ENCODE peak calls at places on chromosomes 3 and 15, in nine cellular contexts. One of them, this sample, is unnamed.

GRCh38 chr3:104629038-104629437 is 737.7 kb upstream of the ALCAM start:
- DNase-seq in A549: no peak
- DNase-seq in GM12878: no peak
- DNase-seq in SK-N-SH: no peak
- DNase-seq in HCT116: peak; percentile 23
- DNase-seq in endothelial cell of umbilical vein: peak; percentile 64
- DNase-seq in K562: no peak
- DNase-seq in HepG2: no peak
- DNase-seq in H1: no peak
- DNase-seq in this sample: no peak

GRCh38 chr3:144557515-144557914 is 585.9 kb downstream of the DIPK2A start:
- DNase-seq in HepG2: no peak
- DNase-seq in endothelial cell of umbilical vein: no peak
- DNase-seq in GM12878: no peak
- DNase-seq in HCT116: no peak
- DNase-seq in K562: no peak
- DNase-seq in SK-N-SH: no peak
- DNase-seq in H1: no peak
- DNase-seq in A549: no peak
- DNase-seq in this sample: no peak

GRCh38 chr3:33937628-33938027 is 139.2 kb downstream of the PDCD6IP start:
- DNase-seq in H1: no peak
- DNase-seq in HepG2: no peak
- DNase-seq in GM12878: no peak
- DNase-seq in HCT116: no peak
- DNase-seq in K562: no peak
- DNase-seq in A549: no peak
- DNase-seq in endothelial cell of umbilical vein: no peak
- DNase-seq in SK-N-SH: no peak
- DNase-seq in this sample: no peak

GRCh38 chr15:95596487-95596886 is 734.0 kb upstream of the NR2F2 start:
- DNase-seq in K562: no peak
- DNase-seq in HepG2: no peak
- DNase-seq in endothelial cell of umbilical vein: no peak
- DNase-seq in A549: no peak
- DNase-seq in SK-N-SH: no peak
- DNase-seq in H1: peak; percentile 48
- DNase-seq in HCT116: no peak
- DNase-seq in GM12878: no peak
- DNase-seq in this sample: no peak

GRCh38 chr15:71103102-71103676 is 12.1 kb upstream of the THSD4 start:
- DNase-seq in HCT116: peak; percentile 50
- DNase-seq in endothelial cell of umbilical vein: peak; percentile 38
- DNase-seq in GM12878: peak; percentile 26
- DNase-seq in SK-N-SH: no peak
- DNase-seq in K562: no peak
- DNase-seq in H1: peak; percentile 34
- DNase-seq in A549: peak; percentile 61
- DNase-seq in HepG2: peak; percentile 15
- DNase-seq in this sample: peak; percentile 22

GRCh38 chr3:101518421-101518871 is 5.4 kb upstream of the SENP7 start:
- DNase-seq in K562: no peak
- DNase-seq in endothelial cell of umbilical vein: peak; percentile 30
- DNase-seq in SK-N-SH: no peak
- DNase-seq in H1: no peak
- DNase-seq in HCT116: no peak
- DNase-seq in HepG2: peak; percentile 29
- DNase-seq in A549: peak; percentile 26
- DNase-seq in GM12878: peak; percentile 92
- DNase-seq in this sample: no peak

GRCh38 chr3:15601046-15601398 is 347 bp downstream of the HACL1 start:
- DNase-seq in GM12878: no peak
- DNase-seq in K562: peak; percentile 15
- DNase-seq in HCT116: no peak
- DNase-seq in H1: no peak
- DNase-seq in endothelial cell of umbilical vein: no peak
- DNase-seq in A549: no peak
- DNase-seq in SK-N-SH: no peak
- DNase-seq in HepG2: no peak
- DNase-seq in this sample: no peak

GRCh38 chr15:100703032-100703578 is 100.7 kb downstream of the ASB7 start:
- DNase-seq in endothelial cell of umbilical vein: peak; percentile 93
- DNase-seq in GM12878: peak; percentile 84
- DNase-seq in SK-N-SH: no peak
- DNase-seq in A549: peak; percentile 41
- DNase-seq in HCT116: no peak
- DNase-seq in HepG2: no peak
- DNase-seq in K562: peak; percentile 73
- DNase-seq in H1: no peak
- DNase-seq in this sample: no peak

GRCh38 chr15:58467121-58467721 is 35.4 kb downstream of the LIPC start:
- DNase-seq in HepG2: peak; percentile 83
- DNase-seq in H1: no peak
- DNase-seq in SK-N-SH: no peak
- DNase-seq in endothelial cell of umbilical vein: no peak
- DNase-seq in GM12878: no peak
- DNase-seq in HCT116: peak; percentile 75
- DNase-seq in K562: no peak
- DNase-seq in A549: no peak
- DNase-seq in this sample: no peak

GRCh38 chr3:186213946-186214345 is 105.1 kb upstream of the ETV5 start:
- DNase-seq in GM12878: no peak
- DNase-seq in HepG2: no peak
- DNase-seq in SK-N-SH: no peak
- DNase-seq in K562: no peak
- DNase-seq in H1: no peak
- DNase-seq in HCT116: no peak
- DNase-seq in endothelial cell of umbilical vein: no peak
- DNase-seq in A549: no peak
- DNase-seq in this sample: no peak

GRCh38 chr15:71118345-71118744 is 3.1 kb downstream of the THSD4 start:
- DNase-seq in K562: no peak
- DNase-seq in SK-N-SH: no peak
- DNase-seq in HepG2: no peak
- DNase-seq in GM12878: no peak
- DNase-seq in endothelial cell of umbilical vein: no peak
- DNase-seq in A549: no peak
- DNase-seq in HCT116: no peak
- DNase-seq in H1: no peak
- DNase-seq in this sample: no peak

GRCh38 chr15:49620174-49620573 is 444 bp downstream of the FAM227B start:
- DNase-seq in HCT116: no peak
- DNase-seq in H1: no peak
- DNase-seq in K562: no peak
- DNase-seq in GM12878: no peak
- DNase-seq in SK-N-SH: no peak
- DNase-seq in endothelial cell of umbilical vein: peak; percentile 56
- DNase-seq in A549: peak; percentile 7
- DNase-seq in HepG2: no peak
- DNase-seq in this sample: peak; percentile 64

GRCh38 chr15:36844453-36845094 is 255.8 kb downstream of the MEIS2 start:
- DNase-seq in A549: peak; percentile 5
- DNase-seq in GM12878: no peak
- DNase-seq in HepG2: peak; percentile 13
- DNase-seq in HCT116: no peak
- DNase-seq in K562: no peak
- DNase-seq in H1: no peak
- DNase-seq in endothelial cell of umbilical vein: peak; percentile 3
- DNase-seq in SK-N-SH: no peak
- DNase-seq in this sample: no peak

GRCh38 chr3:129228891-129229585 is 20.4 kb upstream of the COPG1 start:
- DNase-seq in GM12878: no peak
- DNase-seq in SK-N-SH: peak; percentile 42
- DNase-seq in A549: peak; percentile 60
- DNase-seq in HepG2: peak; percentile 77
- DNase-seq in K562: peak; percentile 38
- DNase-seq in HCT116: no peak
- DNase-seq in H1: peak; percentile 62
- DNase-seq in endothelial cell of umbilical vein: peak; percentile 53
- DNase-seq in this sample: peak; percentile 26

GRCh38 chr3:11536936-11537612 is 106.6 kb downstream of the VGLL4 start:
- DNase-seq in K562: no peak
- DNase-seq in HCT116: no peak
- DNase-seq in HepG2: no peak
- DNase-seq in GM12878: no peak
- DNase-seq in A549: no peak
- DNase-seq in H1: no peak
- DNase-seq in endothelial cell of umbilical vein: no peak
- DNase-seq in SK-N-SH: no peak
- DNase-seq in this sample: no peak

GRCh38 chr15:47661661-47662180 is 55.6 kb upstream of the SEMA6D start:
- DNase-seq in H1: no peak
- DNase-seq in HepG2: no peak
- DNase-seq in HCT116: no peak
- DNase-seq in SK-N-SH: no peak
- DNase-seq in endothelial cell of umbilical vein: no peak
- DNase-seq in K562: no peak
- DNase-seq in GM12878: no peak
- DNase-seq in A549: no peak
- DNase-seq in this sample: no peak

GRCh38 chr3:187464682-187465081 is 96.5 kb downstream of the RTP4 start:
- DNase-seq in HepG2: no peak
- DNase-seq in A549: no peak
- DNase-seq in GM12878: no peak
- DNase-seq in H1: no peak
- DNase-seq in endothelial cell of umbilical vein: no peak
- DNase-seq in K562: no peak
- DNase-seq in HCT116: no peak
- DNase-seq in SK-N-SH: no peak
- DNase-seq in this sample: no peak

GRCh38 chr3:171379281-171379680 is 80.9 kb downstream of the TNIK start:
- DNase-seq in GM12878: no peak
- DNase-seq in K562: no peak
- DNase-seq in SK-N-SH: no peak
- DNase-seq in A549: no peak
- DNase-seq in HepG2: no peak
- DNase-seq in HCT116: no peak
- DNase-seq in endothelial cell of umbilical vein: no peak
- DNase-seq in H1: no peak
- DNase-seq in this sample: no peak
- TF ChIP-seq MAX in GM12878: no peak
- TF ChIP-seq MAX in K562: no peak
- TF ChIP-seq MAX in SK-N-SH: no peak
- TF ChIP-seq MAX in A549: no peak
- TF ChIP-seq MAX in HepG2: no peak
- TF ChIP-seq MAX in HCT116: no peak
- TF ChIP-seq MAX in endothelial cell of umbilical vein: no peak
- TF ChIP-seq MAX in H1: no peak
- TF ChIP-seq MAX in this sample: no peak

GRCh38 chr3:156149781-156150375 is 29.5 kb downstream of the KCNAB1 start:
- DNase-seq in HepG2: no peak
- DNase-seq in K562: no peak
- DNase-seq in GM12878: no peak
- DNase-seq in SK-N-SH: no peak
- DNase-seq in endothelial cell of umbilical vein: no peak
- DNase-seq in A549: no peak
- DNase-seq in HCT116: no peak
- DNase-seq in H1: no peak
- DNase-seq in this sample: no peak

GRCh38 chr3:156148345-156148945 is 28.1 kb downstream of the KCNAB1 start:
- DNase-seq in HepG2: no peak
- DNase-seq in GM12878: no peak
- DNase-seq in SK-N-SH: no peak
- DNase-seq in HCT116: no peak
- DNase-seq in H1: no peak
- DNase-seq in A549: no peak
- DNase-seq in K562: no peak
- DNase-seq in endothelial cell of umbilical vein: no peak
- DNase-seq in this sample: no peak

GRCh38 chr3:156151824-156152428 is 31.5 kb downstream of the KCNAB1 start:
- DNase-seq in HepG2: peak; percentile 35
- DNase-seq in HCT116: peak; percentile 60
- DNase-seq in GM12878: no peak
- DNase-seq in H1: peak; percentile 83
- DNase-seq in endothelial cell of umbilical vein: peak; percentile 75
- DNase-seq in SK-N-SH: peak; percentile 68
- DNase-seq in A549: peak; percentile 74
- DNase-seq in K562: peak; percentile 47
- DNase-seq in this sample: peak; percentile 69

GRCh38 chr3:156150434-156151066 is 30.2 kb downstream of the KCNAB1 start:
- DNase-seq in GM12878: no peak
- DNase-seq in K562: peak; percentile 43
- DNase-seq in A549: peak; percentile 55
- DNase-seq in HepG2: peak; percentile 26
- DNase-seq in endothelial cell of umbilical vein: peak; percentile 75
- DNase-seq in HCT116: peak; percentile 41
- DNase-seq in SK-N-SH: peak; percentile 40
- DNase-seq in H1: peak; percentile 55
- DNase-seq in this sample: peak; percentile 57

GRCh38 chr3:156148946-156149348 is 28.6 kb downstream of the KCNAB1 start:
- DNase-seq in GM12878: no peak
- DNase-seq in H1: no peak
- DNase-seq in A549: no peak
- DNase-seq in endothelial cell of umbilical vein: peak; percentile 82
- DNase-seq in SK-N-SH: no peak
- DNase-seq in HepG2: no peak
- DNase-seq in HCT116: no peak
- DNase-seq in K562: no peak
- DNase-seq in this sample: peak; percentile 9
- H3K4me3 ChIP-seq in GM12878: no peak overlapping the region
- H3K4me3 ChIP-seq in H1: no peak overlapping the region
- H3K4me3 ChIP-seq in A549: no peak overlapping the region
- H3K4me3 ChIP-seq in endothelial cell of umbilical vein: no peak overlapping the region
- H3K4me3 ChIP-seq in SK-N-SH: no peak overlapping the region
- H3K4me3 ChIP-seq in HepG2: no peak overlapping the region
- H3K4me3 ChIP-seq in HCT116: no peak overlapping the region
- H3K4me3 ChIP-seq in K562: no peak overlapping the region
- H3K4me3 ChIP-seq in this sample: no peak overlapping the region

DNA sequence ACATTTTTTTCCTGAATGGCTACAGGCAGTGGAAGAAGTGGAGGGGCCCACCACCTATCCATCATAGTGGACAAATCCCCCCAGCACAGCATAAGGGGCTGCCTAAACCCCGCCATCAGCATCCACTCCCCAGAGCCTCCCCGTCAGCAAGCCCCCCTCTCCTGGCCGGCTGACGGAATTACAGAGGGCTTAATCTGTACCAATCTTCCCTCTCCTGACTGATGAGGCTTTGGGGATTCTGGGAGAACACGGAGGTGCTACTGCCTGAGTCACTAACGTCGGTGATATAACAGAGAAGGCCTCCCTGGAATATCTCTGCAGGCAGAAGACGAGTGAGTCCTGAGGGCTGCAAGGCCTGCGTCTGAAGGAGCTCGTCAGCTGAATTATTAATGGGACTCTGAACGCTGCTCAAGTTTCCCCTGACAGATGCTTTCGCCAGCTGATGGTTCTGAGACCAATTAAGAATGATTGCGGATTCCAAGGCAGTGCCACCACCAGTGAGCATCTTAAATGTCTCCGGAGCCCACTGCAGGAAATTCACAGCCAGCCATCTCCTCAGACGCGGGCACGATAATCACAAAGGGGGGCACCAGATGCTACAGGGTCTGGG is 147.7 kb downstream of the XXYLT1 start:
- DNase-seq in GM12878: no peak
- DNase-seq in HCT116: no peak
- DNase-seq in K562: peak; percentile 46
- DNase-seq in endothelial cell of umbilical vein: no peak
- DNase-seq in H1: no peak
- DNase-seq in SK-N-SH: peak; percentile 70
- DNase-seq in HepG2: no peak
- DNase-seq in A549: no peak
- DNase-seq in this sample: no peak
- TF ChIP-seq CTCF in GM12878: no peak
- TF ChIP-seq CTCF in HCT116: peak; percentile 29
- TF ChIP-seq CTCF in K562: peak; percentile 37
- TF ChIP-seq CTCF in endothelial cell of umbilical vein: peak; percentile 5
- TF ChIP-seq CTCF in H1: peak; percentile 64
- TF ChIP-seq CTCF in SK-N-SH: no peak
- TF ChIP-seq CTCF in HepG2: no peak
- TF ChIP-seq CTCF in A549: no peak
- TF ChIP-seq CTCF in this sample: no peak

GRCh38 chr3:151908399-151908798 is 35.0 kb downstream of the SUCNR1 start:
- DNase-seq in HCT116: no peak
- DNase-seq in HepG2: no peak
- DNase-seq in H1: no peak
- DNase-seq in endothelial cell of umbilical vein: no peak
- DNase-seq in A549: no peak
- DNase-seq in GM12878: no peak
- DNase-seq in K562: no peak
- DNase-seq in SK-N-SH: no peak
- DNase-seq in this sample: no peak
- TF ChIP-seq MAX in HCT116: no peak
- TF ChIP-seq MAX in HepG2: no peak
- TF ChIP-seq MAX in H1: no peak
- TF ChIP-seq MAX in endothelial cell of umbilical vein: no peak
- TF ChIP-seq MAX in A549: no peak
- TF ChIP-seq MAX in GM12878: no peak
- TF ChIP-seq MAX in K562: no peak
- TF ChIP-seq MAX in SK-N-SH: no peak
- TF ChIP-seq MAX in this sample: no peak